ENCODE peak calls at places on chromosomes 4 and X, in six cellular contexts. One of them, this sample, is unnamed.

GRCh38 chrX:123085311-123085940 is 98.7 kb upstream of the GRIA3 start:
- DNase-seq in H1: peak; percentile 7
- DNase-seq in IMR-90: no peak
- DNase-seq in trophoblast cell: peak; percentile 40
- DNase-seq in mesenchymal stem cell: no peak
- DNase-seq in mesendoderm: peak; percentile 84
- DNase-seq in this sample: no peak

GRCh38 chr4:173213296-173213695 is 44.7 kb downstream of the GALNT7 start:
- DNase-seq in IMR-90: no peak
- DNase-seq in H1: no peak
- DNase-seq in mesenchymal stem cell: no peak
- DNase-seq in mesendoderm: no peak
- DNase-seq in trophoblast cell: no peak
- DNase-seq in this sample: no peak

GRCh38 chr4:98558366-98558765 is 100.0 kb downstream of the TSPAN5 start:
- DNase-seq in trophoblast cell: no peak
- DNase-seq in mesendoderm: peak; percentile 28
- DNase-seq in mesenchymal stem cell: no peak
- DNase-seq in IMR-90: no peak
- DNase-seq in H1: no peak
- DNase-seq in this sample: no peak

GRCh38 chrX:15143050-15143824 is 126.6 kb downstream of the ASB9 start:
- DNase-seq in trophoblast cell: peak; percentile 70
- DNase-seq in mesendoderm: peak; percentile 57
- DNase-seq in H1: no peak
- DNase-seq in mesenchymal stem cell: peak; percentile 22
- DNase-seq in IMR-90: peak; percentile 45
- DNase-seq in this sample: peak; percentile 14

GRCh38 chrX:150966235-150966634 is 16.9 kb upstream of the HMGB3 start:
- DNase-seq in H1: no peak
- DNase-seq in mesenchymal stem cell: no peak
- DNase-seq in trophoblast cell: peak; percentile 93
- DNase-seq in mesendoderm: no peak
- DNase-seq in IMR-90: no peak
- DNase-seq in this sample: no peak

GRCh38 chr4:17577660-17578481 is 873 bp downstream of the LAP3 start:
- DNase-seq in mesendoderm: peak; percentile 49
- DNase-seq in H1: no peak
- DNase-seq in IMR-90: peak; percentile 4
- DNase-seq in mesenchymal stem cell: no peak
- DNase-seq in trophoblast cell: peak; percentile 33
- DNase-seq in this sample: no peak

GRCh38 chrX:1928805-1929204 is 313.9 kb downstream of the ASMT start:
- DNase-seq in H1: peak; percentile 49
- DNase-seq in trophoblast cell: peak; percentile 16
- DNase-seq in mesenchymal stem cell: no peak
- DNase-seq in mesendoderm: peak; percentile 82
- DNase-seq in IMR-90: no peak
- DNase-seq in this sample: no peak

GRCh38 chrX:139882299-139882698 is 50.6 kb downstream of the ATP11C start:
- DNase-seq in mesenchymal stem cell: peak; percentile 42
- DNase-seq in mesendoderm: no peak
- DNase-seq in IMR-90: no peak
- DNase-seq in H1: no peak
- DNase-seq in trophoblast cell: no peak
- DNase-seq in this sample: no peak

GRCh38 chr4:138030375-138030774 is 211.8 kb downstream of the SLC7A11 start:
- DNase-seq in mesenchymal stem cell: no peak
- DNase-seq in H1: no peak
- DNase-seq in mesendoderm: no peak
- DNase-seq in IMR-90: no peak
- DNase-seq in trophoblast cell: no peak
- DNase-seq in this sample: no peak

GRCh38 chr4:130851107-130851506 is 1755.2 kb downstream of the C4orf33 start:
- DNase-seq in mesendoderm: no peak
- DNase-seq in IMR-90: no peak
- DNase-seq in mesenchymal stem cell: no peak
- DNase-seq in trophoblast cell: no peak
- DNase-seq in H1: no peak
- DNase-seq in this sample: no peak

GRCh38 chr4:89064848-89065247 is 7.9 kb upstream of the FAM13A start:
- DNase-seq in trophoblast cell: no peak
- DNase-seq in IMR-90: no peak
- DNase-seq in mesenchymal stem cell: no peak
- DNase-seq in mesendoderm: no peak
- DNase-seq in H1: no peak
- DNase-seq in this sample: no peak

GRCh38 chr4:121827851-121828250 is 4.2 kb upstream of the CCNA2 start:
- DNase-seq in mesendoderm: no peak
- DNase-seq in trophoblast cell: peak; percentile 20
- DNase-seq in mesenchymal stem cell: no peak
- DNase-seq in H1: no peak
- DNase-seq in IMR-90: peak; percentile 64
- DNase-seq in this sample: no peak

GRCh38 chr4:138669479-138670165 is 346.0 kb upstream of the NOCT start:
- DNase-seq in trophoblast cell: no peak
- DNase-seq in mesenchymal stem cell: peak; percentile 70
- DNase-seq in H1: no peak
- DNase-seq in IMR-90: peak; percentile 99
- DNase-seq in mesendoderm: no peak
- DNase-seq in this sample: no peak

GRCh38 chrX:29841750-29842149 is 373.6 kb upstream of the MAGEB2 start:
- DNase-seq in mesendoderm: peak; percentile 47
- DNase-seq in IMR-90: peak; percentile 42
- DNase-seq in trophoblast cell: no peak
- DNase-seq in H1: no peak
- DNase-seq in mesenchymal stem cell: peak; percentile 56
- DNase-seq in this sample: no peak

GRCh38 chr4:19026281-19026680 is 1004.7 kb upstream of the LCORL start:
- DNase-seq in mesendoderm: no peak
- DNase-seq in mesenchymal stem cell: no peak
- DNase-seq in IMR-90: no peak
- DNase-seq in trophoblast cell: no peak
- DNase-seq in H1: no peak
- DNase-seq in this sample: no peak

GRCh38 chrX:112774142-112774541 is 66.5 kb downstream of the AMOT start:
- DNase-seq in mesendoderm: no peak
- DNase-seq in H1: no peak
- DNase-seq in IMR-90: no peak
- DNase-seq in trophoblast cell: no peak
- DNase-seq in mesenchymal stem cell: no peak
- DNase-seq in this sample: no peak

GRCh38 chr4:153788064-153788418 is 842 bp downstream of the SFRP2 start:
- DNase-seq in IMR-90: no peak
- DNase-seq in mesenchymal stem cell: no peak
- DNase-seq in mesendoderm: peak; percentile 40
- DNase-seq in trophoblast cell: no peak
- DNase-seq in H1: no peak
- DNase-seq in this sample: no peak

GRCh38 chrX:118520858-118521206 is 25.2 kb downstream of the DOCK11 start:
- DNase-seq in mesendoderm: no peak
- DNase-seq in IMR-90: no peak
- DNase-seq in mesenchymal stem cell: no peak
- DNase-seq in trophoblast cell: no peak
- DNase-seq in H1: no peak
- DNase-seq in this sample: no peak

GRCh38 chrX:80354966-80355465 is 65.2 kb upstream of the TENT5D start:
- DNase-seq in trophoblast cell: no peak
- DNase-seq in H1: no peak
- DNase-seq in IMR-90: no peak
- DNase-seq in mesenchymal stem cell: no peak
- DNase-seq in mesendoderm: no peak
- DNase-seq in this sample: no peak

GRCh38 chr4:38488891-38489861 is 174.8 kb upstream of the KLF3 start:
- DNase-seq in mesenchymal stem cell: peak; percentile 33
- DNase-seq in H1: no peak
- DNase-seq in mesendoderm: peak; percentile 68
- DNase-seq in IMR-90: no peak
- DNase-seq in trophoblast cell: peak; percentile 7
- DNase-seq in this sample: peak; percentile 91

GRCh38 chr4:79042079-79042674 is 102.9 kb upstream of the PAQR3 start:
- DNase-seq in mesenchymal stem cell: peak; percentile 47
- DNase-seq in IMR-90: peak; percentile 22
- DNase-seq in mesendoderm: peak; percentile 36
- DNase-seq in H1: no peak
- DNase-seq in trophoblast cell: peak; percentile 78
- DNase-seq in this sample: peak; percentile 26

GRCh38 chr4:171433674-171434073 is 379.5 kb upstream of the GALNTL6 start:
- DNase-seq in mesenchymal stem cell: no peak
- DNase-seq in H1: no peak
- DNase-seq in mesendoderm: no peak
- DNase-seq in IMR-90: no peak
- DNase-seq in trophoblast cell: no peak
- DNase-seq in this sample: no peak

GRCh38 chr4:41290486-41290885 is 33.8 kb downstream of the UCHL1 start:
- DNase-seq in H1: no peak
- DNase-seq in mesenchymal stem cell: no peak
- DNase-seq in trophoblast cell: peak; percentile 39
- DNase-seq in mesendoderm: no peak
- DNase-seq in IMR-90: no peak
- DNase-seq in this sample: no peak

GRCh38 chr4:112859456-112860184 is 189.8 kb upstream of the ANK2 start:
- DNase-seq in trophoblast cell: no peak
- DNase-seq in mesendoderm: no peak
- DNase-seq in IMR-90: no peak
- DNase-seq in mesenchymal stem cell: no peak
- DNase-seq in H1: no peak
- DNase-seq in this sample: no peak

GRCh38 chr4:88382621-88383020 is 4.0 kb downstream of the HERC6 start:
- DNase-seq in trophoblast cell: no peak
- DNase-seq in mesendoderm: no peak
- DNase-seq in H1: no peak
- DNase-seq in mesenchymal stem cell: no peak
- DNase-seq in IMR-90: no peak
- DNase-seq in this sample: no peak

DNA sequence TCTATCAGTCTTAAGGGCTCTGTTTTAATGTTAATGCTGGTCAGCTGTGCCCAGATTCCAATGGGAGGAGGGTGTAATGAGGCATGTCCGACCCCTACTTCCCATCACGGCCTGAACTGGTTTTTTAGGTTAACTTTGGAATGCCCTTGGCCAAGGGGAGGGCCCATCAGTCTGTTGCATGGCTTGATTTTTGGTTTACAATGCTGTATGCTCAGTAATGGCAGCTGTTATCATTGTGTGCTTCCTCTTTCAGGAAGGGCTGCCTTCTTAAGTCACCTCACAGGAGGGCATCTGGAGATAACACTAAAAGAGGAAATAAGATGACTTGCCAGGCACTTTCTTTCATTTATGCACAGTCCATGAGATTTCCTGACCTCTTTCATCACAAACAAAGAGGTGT is 36.3 kb downstream of the ATXN3L start:
- DNase-seq in IMR-90: no peak
- DNase-seq in mesendoderm: peak; percentile 66
- DNase-seq in mesenchymal stem cell: no peak
- DNase-seq in trophoblast cell: no peak
- DNase-seq in H1: no peak
- DNase-seq in this sample: no peak
- H2AK5ac ChIP-seq in IMR-90: no peak overlapping the region
- H2AK5ac ChIP-seq in mesendoderm: no peak overlapping the region
- H2AK5ac ChIP-seq in mesenchymal stem cell: no peak overlapping the region
- H2AK5ac ChIP-seq in trophoblast cell: no peak overlapping the region
- H2AK5ac ChIP-seq in H1: no peak overlapping the region
- H2AK5ac ChIP-seq in this sample: no peak overlapping the region

GRCh38 chr4:102778720-102779119 is 18.0 kb upstream of the MANBA start:
- DNase-seq in IMR-90: no peak
- DNase-seq in mesendoderm: no peak
- DNase-seq in mesenchymal stem cell: no peak
- DNase-seq in trophoblast cell: no peak
- DNase-seq in H1: no peak
- DNase-seq in this sample: no peak
- H3K4me3 ChIP-seq in IMR-90: no peak overlapping the region
- H3K4me3 ChIP-seq in mesendoderm: no peak overlapping the region
- H3K4me3 ChIP-seq in mesenchymal stem cell: no peak overlapping the region
- H3K4me3 ChIP-seq in trophoblast cell: no peak overlapping the region
- H3K4me3 ChIP-seq in H1: no peak overlapping the region
- H3K4me3 ChIP-seq in this sample: no peak overlapping the region

DNA sequence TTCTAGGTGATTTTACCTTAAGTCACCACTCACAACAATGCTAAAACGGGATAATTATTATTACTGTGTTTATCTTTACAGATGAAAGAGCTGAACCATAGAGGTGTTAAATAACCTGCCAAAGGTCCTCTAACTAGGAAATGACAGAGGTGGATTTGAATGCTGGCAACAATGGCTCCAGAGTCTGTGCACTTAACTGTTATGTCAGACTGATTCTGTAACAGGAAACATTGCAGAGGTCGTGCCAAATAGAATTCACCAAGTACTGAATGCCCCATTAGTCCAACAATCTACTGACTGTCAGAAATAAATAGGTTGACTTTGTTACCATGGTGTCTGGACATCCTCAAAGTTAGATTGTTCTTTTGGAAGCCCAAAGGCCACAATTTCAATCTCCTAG is 20.9 kb upstream of the USP27X start:
- DNase-seq in IMR-90: no peak
- DNase-seq in trophoblast cell: no peak
- DNase-seq in mesendoderm: no peak
- DNase-seq in mesenchymal stem cell: no peak
- DNase-seq in H1: no peak
- DNase-seq in this sample: no peak
- H2AK5ac ChIP-seq in IMR-90: no peak overlapping the region
- H2AK5ac ChIP-seq in trophoblast cell: no peak overlapping the region
- H2AK5ac ChIP-seq in mesendoderm: no peak overlapping the region
- H2AK5ac ChIP-seq in mesenchymal stem cell: no peak overlapping the region
- H2AK5ac ChIP-seq in H1: no peak overlapping the region
- H2AK5ac ChIP-seq in this sample: no peak overlapping the region

DNA sequence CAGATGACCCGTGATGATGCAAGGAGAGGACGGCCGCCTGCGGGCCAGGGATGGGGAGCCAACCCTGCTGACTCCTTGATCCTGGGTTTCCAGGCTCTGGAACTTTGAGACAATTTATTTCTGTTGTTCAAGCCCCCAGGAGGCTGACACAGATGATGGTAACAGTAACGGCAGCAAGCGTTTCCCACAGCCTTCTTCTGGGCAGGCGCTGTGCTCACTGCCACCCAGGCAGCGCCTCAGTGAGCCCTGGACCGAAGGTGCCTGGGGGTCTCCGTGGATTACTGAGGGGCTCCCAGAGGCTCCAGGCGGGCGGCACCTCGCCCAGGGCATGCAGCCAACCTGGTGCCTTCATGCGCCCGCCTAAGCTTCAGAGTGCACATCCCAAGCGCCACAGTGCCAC is 103.9 kb upstream of the AFAP1 start:
- DNase-seq in mesendoderm: no peak
- DNase-seq in H1: no peak
- DNase-seq in IMR-90: no peak
- DNase-seq in mesenchymal stem cell: no peak
- DNase-seq in trophoblast cell: no peak
- DNase-seq in this sample: no peak
- H3K4me3 ChIP-seq in mesendoderm: no peak overlapping the region
- H3K4me3 ChIP-seq in H1: no peak overlapping the region
- H3K4me3 ChIP-seq in IMR-90: no peak overlapping the region
- H3K4me3 ChIP-seq in mesenchymal stem cell: no peak overlapping the region
- H3K4me3 ChIP-seq in trophoblast cell: peak overlapping the region; percentile 16
- H3K4me3 ChIP-seq in this sample: no peak overlapping the region

GRCh38 chr4:123953556-123953955 is 557.0 kb downstream of the SPRY1 start:
- DNase-seq in mesenchymal stem cell: no peak
- DNase-seq in mesendoderm: peak; percentile 13
- DNase-seq in H1: no peak
- DNase-seq in IMR-90: no peak
- DNase-seq in trophoblast cell: no peak
- DNase-seq in this sample: no peak
- H2AK5ac ChIP-seq in mesenchymal stem cell: no peak overlapping the region
- H2AK5ac ChIP-seq in mesendoderm: no peak overlapping the region
- H2AK5ac ChIP-seq in H1: peak overlapping the region; percentile 8
- H2AK5ac ChIP-seq in IMR-90: no peak overlapping the region
- H2AK5ac ChIP-seq in trophoblast cell: no peak overlapping the region
- H2AK5ac ChIP-seq in this sample: no peak overlapping the region

GRCh38 chr4:76061421-76061820 is 13.1 kb upstream of the ART3 start:
- DNase-seq in mesendoderm: no peak
- DNase-seq in trophoblast cell: no peak
- DNase-seq in H1: no peak
- DNase-seq in mesenchymal stem cell: no peak
- DNase-seq in IMR-90: no peak
- DNase-seq in this sample: no peak
- H3K4me3 ChIP-seq in mesendoderm: no peak overlapping the region
- H3K4me3 ChIP-seq in trophoblast cell: no peak overlapping the region
- H3K4me3 ChIP-seq in H1: no peak overlapping the region
- H3K4me3 ChIP-seq in mesenchymal stem cell: no peak overlapping the region
- H3K4me3 ChIP-seq in IMR-90: no peak overlapping the region
- H3K4me3 ChIP-seq in this sample: no peak overlapping the region

This sample was measured in neuronal stem cell.